ENCODE peak calls at places on chromosomes 12 and 14, in nine cellular contexts. J, H, V, W, F, X, T, M and A are unnamed samples.

GRCh38 chr14:103223818-103224352 is 100.6 kb downstream of the TNFAIP2 start:
- DNase-seq in J (no peak), H (no peak), V (no peak), W (no peak), F (no peak), X (no peak), T (no peak), M (no peak), A (no peak)

GRCh38 chr12:25434493-25434892 is 118.6 kb downstream of the LMNTD1 start:
- DNase-seq in J (no peak), H (no peak), V (no peak), W (no peak), F (no peak), X (no peak), T (no peak), M (no peak), A (no peak)

GRCh38 chr12:102955926-102956737 is 1.3 kb upstream of the ASCL1 start:
- DNase-seq in J (peak; percentile 63), H (no peak), V (no peak), W (no peak), F (no peak), X (no peak), T (no peak), M (no peak), A (no peak)

GRCh38 chr12:64903738-64904137 is 79.3 kb downstream of the TBC1D30 start:
- DNase-seq in J (no peak), H (no peak), V (no peak), W (no peak), F (no peak), X (no peak), T (no peak), M (no peak), A (no peak)

GRCh38 chr12:76240281-76240680 is 107.9 kb downstream of the BBS10 start:
- DNase-seq in J (no peak), H (no peak), V (no peak), W (no peak), F (no peak), X (no peak), T (no peak), M (no peak), A (no peak)

GRCh38 chr14:101119830-101120571 is 216.5 kb upstream of the RTL1 start:
- DNase-seq in J (peak; percentile 25), H (no peak), V (no peak), W (no peak), F (no peak), X (peak; percentile 30), T (no peak), M (no peak), A (no peak)

GRCh38 chr14:20247651-20248246 is 8.7 kb downstream of the OR11H4 start:
- DNase-seq in J (peak; percentile 6), H (no peak), V (no peak), W (no peak), F (no peak), X (no peak), T (peak; percentile 24), M (no peak), A (no peak)

GRCh38 chr12:51269174-51270066 is 795 bp downstream of the SMAGP start:
- DNase-seq in J (peak; percentile 20), H (no peak), V (peak; percentile 48), W (peak; percentile 58), F (no peak), X (peak; percentile 62), T (no peak), M (peak; percentile 34), A (no peak)

GRCh38 chr14:54681819-54682261 is 114.9 kb downstream of the SAMD4A start:
- DNase-seq in J (no peak), H (no peak), V (no peak), W (no peak), F (no peak), X (no peak), T (no peak), M (no peak), A (no peak)

GRCh38 chr12:111715242-111715641 is 29.4 kb downstream of the ACAD10 start:
- DNase-seq in J (peak; percentile 25), H (no peak), V (no peak), W (no peak), F (peak; percentile 1), X (no peak), T (no peak), M (no peak), A (no peak)

GRCh38 chr12:64057706-64058105 is 164.4 kb downstream of the KICS2 start:
- DNase-seq in J (no peak), H (no peak), V (no peak), W (no peak), F (no peak), X (no peak), T (no peak), M (no peak), A (no peak)

GRCh38 chr14:70096866-70097265 is 91.9 kb downstream of the SLC8A3 start:
- DNase-seq in J (peak; percentile 24), H (no peak), V (no peak), W (no peak), F (no peak), X (no peak), T (no peak), M (no peak), A (no peak)

GRCh38 chr12:67690656-67691055 is 42.1 kb downstream of the DYRK2 start:
- DNase-seq in J (no peak), H (no peak), V (no peak), W (no peak), F (no peak), X (no peak), T (no peak), M (no peak), A (no peak)

GRCh38 chr14:68794856-68795601 is 2.2 kb upstream of the ZFP36L1 start:
- DNase-seq in J (no peak), H (no peak), V (peak; percentile 32), W (peak; percentile 72), F (no peak), X (no peak), T (peak; percentile 52), M (no peak), A (no peak)

GRCh38 chr12:8780389-8780788 is 42.0 kb upstream of the A2ML1 start:
- DNase-seq in J (no peak), H (no peak), V (no peak), W (no peak), F (no peak), X (no peak), T (peak; percentile 5), M (no peak), A (peak; percentile 62)

GRCh38 chr14:73786632-73786941 is 65.0 kb upstream of the PTGR2 start:
- DNase-seq in J (no peak), H (no peak), V (no peak), W (no peak), F (no peak), X (no peak), T (no peak), M (no peak), A (peak; percentile 22)

GRCh38 chr12:2052861-2053674 is at the start of gene CACNA1C:
- DNase-seq in J (peak; percentile 77), H (no peak), V (no peak), W (peak; percentile 34), F (no peak), X (peak; percentile 60), T (peak; percentile 20), M (no peak), A (no peak)

GRCh38 chr12:132687211-132688164 is at the start of the genes POLE and PXMP2:
- DNase-seq in J (peak; percentile 94), H (peak; percentile 92), V (peak; percentile 91), W (peak; percentile 95), F (peak; percentile 67), X (peak; percentile 95), T (peak; percentile 86), M (peak; percentile 99), A (peak; percentile 61)

GRCh38 chr12:66823857-66824570 is 145.1 kb upstream of the GRIP1 start:
- DNase-seq in J (no peak), H (no peak), V (no peak), W (no peak), F (no peak), X (no peak), T (no peak), M (no peak), A (no peak)

GRCh38 chr12:25242981-25243764 is 7.6 kb downstream of the KRAS start:
- DNase-seq in J (no peak), H (no peak), V (no peak), W (no peak), F (no peak), X (no peak), T (no peak), M (no peak), A (no peak)

GRCh38 chr12:122646568-122647220 is 56.5 kb downstream of the HCAR2 start:
- DNase-seq in J (no peak), H (no peak), V (no peak), W (peak; percentile 73), F (no peak), X (no peak), T (no peak), M (peak; percentile 37), A (peak; percentile 15)

GRCh38 chr12:82187595-82187994 is 170.6 kb downstream of the CCDC59 start:
- DNase-seq in J (no peak), H (no peak), V (no peak), W (no peak), F (no peak), X (no peak), T (no peak), M (no peak), A (no peak)

GRCh38 chr14:69323266-69323966 is 63.5 kb downstream of the GALNT16 start:
- DNase-seq in J (no peak), H (no peak), V (no peak), W (no peak), F (no peak), X (no peak), T (no peak), M (no peak), A (no peak)

GRCh38 chr14:69226736-69227135 is 33.2 kb upstream of the GALNT16 start:
- DNase-seq in J (no peak), H (no peak), V (no peak), W (no peak), F (no peak), X (no peak), T (no peak), M (no peak), A (no peak)

GRCh38 chr12:76236640-76237039 is 111.6 kb downstream of the BBS10 start:
- DNase-seq in J (no peak), H (no peak), V (no peak), W (no peak), F (no peak), X (no peak), T (peak; percentile 70), M (no peak), A (peak; percentile 79)